ENCODE peak calls at places on chromosomes 7 and 10, in eight cellular contexts. E is lower lobe of right lung, D is mammary epithelial cell, T is fibroblast of lung, C is colonic mucosa, V is cardiac fibroblast, A is ovary, U is cardiac muscle cell. W is an unnamed sample.

GRCh38 chr7:17153571-17153970 is 144.9 kb upstream of the AHR start:
- DNase-seq in E (no peak), D (peak), T (no peak), C (no peak), V (peak), A (no peak), U (no peak), W (no peak)

GRCh38 chr7:130333832-130334231 is 10.8 kb upstream of the CPA5 start:
- DNase-seq in E (no peak), D (no peak), T (no peak), C (no peak), V (no peak), A (no peak), U (no peak), W (no peak)

GRCh38 chr7:150569245-150569644 is 2.1 kb downstream of the GIMAP4 start:
- DNase-seq in E (no peak), D (no peak), T (no peak), C (no peak), V (no peak), A (no peak), U (no peak), W (no peak)

GRCh38 chr10:104589871-104590270 is 51.2 kb upstream of the SORCS3 start:
- DNase-seq in E (no peak), D (peak), T (peak), C (no peak), V (peak), A (no peak), U (no peak), W (peak)

GRCh38 chr10:87878664-87879459 is 15.4 kb downstream of the PTEN start:
- DNase-seq in E (no peak), D (no peak), T (no peak), C (no peak), V (peak), A (no peak), U (no peak), W (no peak)

GRCh38 chr10:31036209-31036608 is 4.5 kb upstream of the ZNF438 start:
- DNase-seq in E (no peak), D (no peak), T (no peak), C (no peak), V (peak), A (no peak), U (no peak), W (peak)

GRCh38 chr10:77441541-77442175 is 195.9 kb downstream of the KCNMA1 start:
- DNase-seq in E (no peak), D (no peak), T (no peak), C (no peak), V (no peak), A (no peak), U (no peak), W (no peak)

GRCh38 chr10:101841826-101842225 is 1.8 kb downstream of the KCNIP2 start:
- DNase-seq in E (peak), D (no peak), T (no peak), C (no peak), V (no peak), A (no peak), U (no peak), W (no peak)

GRCh38 chr7:117816727-117817126 is 56.5 kb downstream of the CTTNBP2 start:
- DNase-seq in E (no peak), D (no peak), T (peak), C (no peak), V (peak), A (no peak), U (no peak), W (no peak)

GRCh38 chr10:131199646-131200045 is 111.9 kb downstream of the TCERG1L start:
- DNase-seq in E (peak), D (no peak), T (no peak), C (no peak), V (no peak), A (no peak), U (no peak), W (no peak)

GRCh38 chr10:116287906-116288501 is 15.0 kb upstream of the GFRA1 start:
- DNase-seq in E (no peak), D (no peak), T (peak), C (peak), V (peak), A (peak), U (peak), W (peak)

GRCh38 chr7:112185005-112185834 is 21.0 kb downstream of the DOCK4 start:
- DNase-seq in E (no peak), D (no peak), T (no peak), C (no peak), V (peak), A (no peak), U (no peak), W (peak)

GRCh38 chr10:30553625-30554442 is 75.7 kb downstream of the LYZL2 start:
- DNase-seq in E (peak), D (no peak), T (peak), C (peak), V (peak), A (peak), U (peak), W (peak)

GRCh38 chr10:4847580-4848020 is 21.6 kb downstream of the AKR1E2 start:
- DNase-seq in E (no peak), D (peak), T (peak), C (no peak), V (peak), A (no peak), U (no peak), W (peak)

GRCh38 chr7:54664235-54665228 is 94.5 kb downstream of the SEC61G start:
- DNase-seq in E (no peak), D (peak), T (no peak), C (peak), V (peak), A (peak), U (peak), W (peak)

GRCh38 chr10:95360122-95360715 is 69.4 kb upstream of the PDLIM1 start:
- DNase-seq in E (no peak), D (peak), T (peak), C (no peak), V (peak), A (no peak), U (no peak), W (peak)

GRCh38 chr10:21989453-21990154 is 13.9 kb downstream of the DNAJC1 start:
- DNase-seq in E (peak), D (peak), T (peak), C (peak), V (peak), A (peak), U (peak), W (peak)

GRCh38 chr7:129499915-129500463 is 2.3 kb upstream of the SMKR1 start:
- DNase-seq in E (no peak), D (no peak), T (no peak), C (no peak), V (no peak), A (no peak), U (no peak), W (no peak)

GRCh38 chr10:114821915-114822770 is 563 bp downstream of the FHIP2A start:
- DNase-seq in E (peak), D (peak), T (peak), C (peak), V (peak), A (peak), U (peak), W (peak)

GRCh38 chr10:27742926-27743735 is 2.5 kb downstream of the MKX start:
- DNase-seq in E (peak), D (peak), T (peak), C (peak), V (peak), A (peak), U (peak), W (peak)

GRCh38 chr7:92412745-92413144 is 34.5 kb upstream of the GATAD1 start:
- DNase-seq in E (no peak), D (no peak), T (no peak), C (no peak), V (no peak), A (no peak), U (no peak), W (no peak)

GRCh38 chr7:7672545-7673239 is 32.1 kb downstream of the UMAD1 start:
- DNase-seq in E (no peak), D (no peak), T (no peak), C (no peak), V (no peak), A (no peak), U (no peak), W (no peak)

GRCh38 chr7:130368347-130368746 is 11.9 kb upstream of the CPA1 start:
- DNase-seq in E (no peak), D (no peak), T (no peak), C (no peak), V (no peak), A (no peak), U (no peak), W (no peak)

GRCh38 chr10:47182934-47183725 is 116.9 kb upstream of the GDF10 start:
- DNase-seq in E (no peak), D (no peak), T (no peak), C (no peak), V (no peak), A (no peak), U (no peak), W (no peak)

GRCh38 chr10:85863301-85864172 is 503.1 kb downstream of the GRID1 start:
- DNase-seq in E (no peak), D (no peak), T (no peak), C (no peak), V (no peak), A (no peak), U (no peak), W (no peak)

GRCh38 chr10:114715171-114715670 is 57.1 kb upstream of the ABLIM1 start:
- DNase-seq in E (no peak), D (no peak), T (peak), C (no peak), V (peak), A (no peak), U (no peak), W (peak)

GRCh38 chr10:78802866-78803265 is 265.9 kb upstream of the ZMIZ1 start:
- DNase-seq in E (no peak), D (no peak), T (peak), C (peak), V (peak), A (peak), U (no peak), W (peak)

GRCh38 chr10:119235381-119235780 is 28.0 kb downstream of the GRK5 start:
- DNase-seq in E (no peak), D (peak), T (peak), C (no peak), V (peak), A (peak), U (no peak), W (no peak)

GRCh38 chr7:47452295-47452694 is 129.6 kb downstream of the TNS3 start:
- DNase-seq in E (no peak), D (no peak), T (no peak), C (no peak), V (no peak), A (no peak), U (no peak), W (no peak)

DNA sequence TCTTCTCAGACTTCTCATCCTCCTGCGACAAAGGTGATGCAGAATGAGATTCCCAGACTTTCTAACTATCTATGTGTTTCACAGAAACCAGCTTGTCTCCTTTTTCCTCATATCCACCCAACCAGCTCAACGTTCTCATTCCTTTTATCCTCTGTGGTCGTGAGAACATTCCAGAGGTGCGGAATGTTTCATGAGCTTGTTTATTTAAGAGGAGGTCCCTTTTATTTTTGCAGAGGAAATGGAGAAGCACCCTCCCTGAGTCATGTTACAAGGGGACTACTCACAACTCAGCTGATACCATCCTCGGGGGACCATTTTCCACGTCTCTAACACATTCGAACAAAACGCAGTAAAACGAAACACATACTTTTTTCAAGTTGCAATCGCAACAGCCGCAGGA is 93.2 kb downstream of the ZRANB1 start:
- DNase-seq in E (no peak), D (peak), T (peak), C (no peak), V (peak), A (no peak), U (no peak), W (peak)
- H3K4me3 ChIP-seq in E (no peak), D (no peak), T (peak), C (no peak), V (no peak), A (no peak), U (no peak), W (no peak)

GRCh38 chr7:135648235-135648634 is 14.1 kb upstream of the STMP1 start:
- DNase-seq in E (no peak), D (no peak), T (no peak), C (no peak), V (no peak), A (no peak), U (no peak), W (no peak)

GRCh38 chr7:135647755-135648154 is 14.6 kb upstream of the STMP1 start:
- DNase-seq in E (no peak), D (no peak), T (no peak), C (no peak), V (no peak), A (no peak), U (no peak), W (no peak)

GRCh38 chr7:135658564-135658963 is 3.8 kb upstream of the STMP1 start:
- DNase-seq in E (no peak), D (no peak), T (no peak), C (no peak), V (no peak), A (no peak), U (no peak), W (no peak)

GRCh38 chr7:135650831-135651573 is 11.3 kb upstream of the STMP1 start:
- DNase-seq in E (no peak), D (no peak), T (no peak), C (peak), V (peak), A (no peak), U (peak), W (peak)

DNA sequence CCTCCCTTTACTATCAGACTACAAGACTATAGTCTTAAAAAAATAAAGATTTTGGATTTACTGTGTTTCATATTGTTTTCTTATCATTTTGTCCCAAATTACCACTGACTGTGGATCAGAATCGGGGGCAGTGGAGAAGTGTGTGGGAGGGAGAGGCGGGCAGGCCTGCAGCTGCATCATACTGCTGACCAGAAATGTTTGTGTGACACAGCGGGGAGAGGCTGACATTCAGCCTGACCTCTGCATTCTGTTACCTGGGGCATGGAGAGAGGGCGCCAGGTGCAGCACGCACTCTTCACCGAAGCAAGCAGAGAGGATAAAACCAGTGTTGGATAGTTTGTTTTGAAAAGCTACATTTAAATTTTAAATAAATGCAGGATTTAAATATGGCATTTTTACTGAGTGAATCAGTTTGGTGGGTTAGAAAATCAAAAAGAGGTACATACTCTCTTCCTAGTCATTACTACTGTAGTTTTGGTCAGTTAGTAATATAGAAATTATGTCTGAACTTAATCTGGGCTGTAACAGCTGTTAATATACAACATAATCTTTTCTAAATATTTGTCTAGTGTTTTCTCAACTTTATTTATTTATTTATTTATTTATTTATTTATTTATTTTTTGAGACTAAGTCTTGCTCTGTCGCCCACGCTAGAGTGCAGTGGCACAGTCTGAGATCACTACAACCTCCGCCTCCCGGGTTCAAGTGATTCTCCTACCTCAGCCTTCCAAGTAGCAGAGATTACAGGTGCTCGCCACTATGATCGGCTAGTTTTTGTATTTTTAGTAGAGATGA is 8.8 kb upstream of the STMP1 start:
- DNase-seq in E (no peak), D (no peak), T (no peak), C (no peak), V (no peak), A (no peak), U (peak), W (no peak)
- TF ChIP-seq CTCF in E (no peak), D (no peak), T (no peak), C (no peak), V (no peak), A (no peak), U (no peak), W (no peak)

DNA sequence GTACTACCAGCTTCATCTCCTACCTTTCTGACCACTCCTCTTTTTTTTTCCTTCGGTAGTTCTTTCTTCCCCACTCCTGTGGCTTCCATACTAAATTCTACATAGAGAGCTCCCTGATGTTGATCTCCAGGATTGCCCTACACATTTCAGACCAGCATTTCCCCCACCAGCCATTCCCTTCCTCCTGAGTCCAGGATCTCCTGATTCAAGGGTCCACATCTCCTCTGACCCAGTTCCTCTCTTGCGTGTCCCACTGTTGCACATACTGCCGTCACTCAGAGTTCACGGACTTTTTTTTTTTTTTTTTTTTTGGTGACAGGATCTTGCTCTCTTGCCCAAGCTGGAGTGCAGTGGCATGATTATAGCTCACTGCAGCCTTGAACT is 29.9 kb upstream of the ZRANB1 start:
- DNase-seq in E (no peak), D (no peak), T (no peak), C (no peak), V (no peak), A (no peak), U (no peak), W (no peak)
- H3K4me3 ChIP-seq in E (no peak), D (no peak), T (no peak), C (no peak), V (no peak), A (no peak), U (no peak), W (no peak)

GRCh38 chr7:76220185-76221057 is 18.7 kb downstream of the SRRM3 start:
- DNase-seq in E (no peak), D (peak), T (peak), C (no peak), V (peak), A (no peak), U (peak), W (no peak)
- TF ChIP-seq CTCF in E (no peak), D (peak), T (peak), C (no peak), V (peak), A (no peak), U (peak), W (no peak)

GRCh38 chr7:155809947-155810606 is 2.2 kb downstream of the SHH start:
- DNase-seq in E (peak), D (no peak), T (no peak), C (no peak), V (no peak), A (no peak), U (no peak), W (no peak)

GRCh38 chr7:155811895-155812761 is at the start of gene SHH:
- DNase-seq in E (peak), D (no peak), T (peak), C (no peak), V (no peak), A (no peak), U (no peak), W (no peak)

GRCh38 chr7:155809332-155809946 is 2.8 kb downstream of the SHH start:
- DNase-seq in E (peak), D (no peak), T (no peak), C (peak), V (no peak), A (no peak), U (no peak), W (no peak)

GRCh38 chr7:155811560-155811894 is 736 bp downstream of the SHH start:
- DNase-seq in E (peak), D (no peak), T (no peak), C (peak), V (no peak), A (no peak), U (no peak), W (no peak)

GRCh38 chr7:155810607-155811559 is 1.4 kb downstream of the SHH start:
- DNase-seq in E (peak), D (no peak), T (no peak), C (no peak), V (no peak), A (no peak), U (no peak), W (no peak)
- H3K4me3 ChIP-seq in E (peak), D (peak), T (no peak), C (peak), V (no peak), A (no peak), U (peak), W (no peak)

DNA sequence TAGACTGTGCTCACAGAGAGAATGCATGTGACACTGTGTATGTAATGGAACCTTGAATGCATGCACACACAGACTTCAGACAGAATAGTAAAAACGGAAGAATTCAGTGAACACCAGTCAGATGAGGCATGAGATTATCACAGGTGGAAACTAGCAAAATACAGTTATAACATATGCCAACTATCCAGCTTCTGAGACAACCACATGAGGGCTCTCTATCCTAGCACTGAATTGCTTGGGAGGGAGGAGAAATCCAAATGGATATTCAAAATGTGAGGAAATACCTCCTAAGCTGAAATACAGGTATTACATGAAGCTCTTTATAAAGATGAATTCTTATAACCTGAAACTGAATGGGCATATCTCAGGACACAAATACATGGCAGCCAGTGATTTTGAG is 30.6 kb downstream of the GARS1 start:
- DNase-seq in E (no peak), D (no peak), T (no peak), C (no peak), V (no peak), A (no peak), U (no peak), W (no peak)
- TF ChIP-seq CTCF in E (no peak), D (no peak), T (no peak), C (no peak), V (no peak), A (no peak), U (no peak), W (no peak)

W was measured in foreskin fibroblast.